ENCODE peak calls at places on chromosome 13, in four cellular contexts. One of them, this sample, is unnamed.

GRCh38 chr13:83536153-83536552 is 346.1 kb downstream of the SLITRK1 start:
- DNase-seq in spleen: no peak
- DNase-seq in tibial artery: no peak
- DNase-seq in brain microvascular endothelial cell: no peak
- DNase-seq in this sample: no peak

GRCh38 chr13:75480691-75481175 is 1.2 kb downstream of the TBC1D4 start:
- DNase-seq in brain microvascular endothelial cell: no peak
- DNase-seq in spleen: peak; percentile 79
- DNase-seq in tibial artery: peak; percentile 68
- DNase-seq in this sample: peak; percentile 67

GRCh38 chr13:100611678-100612492 is 23.3 kb upstream of the GGACT start:
- DNase-seq in brain microvascular endothelial cell: no peak
- DNase-seq in spleen: no peak
- DNase-seq in tibial artery: no peak
- DNase-seq in this sample: no peak

GRCh38 chr13:27973956-27974662 is 5.0 kb upstream of the CDX2 start:
- DNase-seq in tibial artery: peak; percentile 9
- DNase-seq in brain microvascular endothelial cell: no peak
- DNase-seq in spleen: no peak
- DNase-seq in this sample: no peak

GRCh38 chr13:53439439-53440225 is 411.0 kb downstream of the OLFM4 start:
- DNase-seq in tibial artery: no peak
- DNase-seq in brain microvascular endothelial cell: no peak
- DNase-seq in spleen: no peak
- DNase-seq in this sample: no peak

GRCh38 chr13:79674765-79675515 is 194.0 kb downstream of the NDFIP2 start:
- DNase-seq in spleen: no peak
- DNase-seq in brain microvascular endothelial cell: no peak
- DNase-seq in tibial artery: no peak
- DNase-seq in this sample: no peak

GRCh38 chr13:72781461-72782439 is at the start of the genes DIS3 and PIBF1:
- DNase-seq in tibial artery: peak; percentile 98
- DNase-seq in brain microvascular endothelial cell: peak; percentile 99
- DNase-seq in spleen: peak; percentile 99
- DNase-seq in this sample: peak; percentile 98

GRCh38 chr13:34435338-34435737 is 506.7 kb upstream of the NBEA start:
- DNase-seq in brain microvascular endothelial cell: peak; percentile 56
- DNase-seq in spleen: no peak
- DNase-seq in tibial artery: no peak
- DNase-seq in this sample: no peak

GRCh38 chr13:33194820-33195692 is 90.5 kb downstream of the STARD13 start:
- DNase-seq in brain microvascular endothelial cell: peak; percentile 99
- DNase-seq in tibial artery: no peak
- DNase-seq in spleen: no peak
- DNase-seq in this sample: no peak

GRCh38 chr13:112812306-112813034 is 122.6 kb downstream of the ATP11A start:
- DNase-seq in brain microvascular endothelial cell: no peak
- DNase-seq in tibial artery: peak; percentile 48
- DNase-seq in spleen: no peak
- DNase-seq in this sample: peak; percentile 55

GRCh38 chr13:103178986-103179695 is 112.9 kb upstream of the SLC10A2 start:
- DNase-seq in spleen: no peak
- DNase-seq in brain microvascular endothelial cell: no peak
- DNase-seq in tibial artery: no peak
- DNase-seq in this sample: no peak

GRCh38 chr13:42580644-42581043 is 6.7 kb downstream of the TNFSF11 start:
- DNase-seq in spleen: no peak
- DNase-seq in brain microvascular endothelial cell: no peak
- DNase-seq in tibial artery: no peak
- DNase-seq in this sample: no peak

GRCh38 chr13:37136187-37136586 is 30.7 kb upstream of the CSNK1A1L start:
- DNase-seq in tibial artery: no peak
- DNase-seq in brain microvascular endothelial cell: no peak
- DNase-seq in spleen: no peak
- DNase-seq in this sample: no peak
- H3K27ac ChIP-seq in tibial artery: no peak overlapping the region
- H3K27ac ChIP-seq in brain microvascular endothelial cell: peak overlapping the region; percentile 93
- H3K27ac ChIP-seq in spleen: no peak overlapping the region
- H3K27ac ChIP-seq in this sample: no peak overlapping the region

GRCh38 chr13:110932588-110932987 is 17.7 kb upstream of the ANKRD10 start:
- DNase-seq in spleen: no peak
- DNase-seq in tibial artery: no peak
- DNase-seq in brain microvascular endothelial cell: no peak
- DNase-seq in this sample: no peak

GRCh38 chr13:110942248-110942981 is 27.5 kb upstream of the ANKRD10 start:
- DNase-seq in tibial artery: no peak
- DNase-seq in brain microvascular endothelial cell: no peak
- DNase-seq in spleen: no peak
- DNase-seq in this sample: no peak

GRCh38 chr13:110937511-110938303 is 22.8 kb upstream of the ANKRD10 start:
- DNase-seq in brain microvascular endothelial cell: no peak
- DNase-seq in tibial artery: no peak
- DNase-seq in spleen: no peak
- DNase-seq in this sample: no peak

GRCh38 chr13:110938662-110939421 is 24.0 kb upstream of the ANKRD10 start:
- DNase-seq in spleen: no peak
- DNase-seq in brain microvascular endothelial cell: no peak
- DNase-seq in tibial artery: no peak
- DNase-seq in this sample: no peak

GRCh38 chr13:110936519-110936918 is 21.6 kb upstream of the ANKRD10 start:
- DNase-seq in brain microvascular endothelial cell: no peak
- DNase-seq in spleen: no peak
- DNase-seq in tibial artery: no peak
- DNase-seq in this sample: no peak
- H3K27me3 ChIP-seq in brain microvascular endothelial cell: no peaks in the 10 kb centered on the region
- H3K27me3 ChIP-seq in spleen: no peaks in the 10 kb centered on the region
- H3K27me3 ChIP-seq in tibial artery: peaks cover 1% of the 10 kb centered on the region
- H3K27me3 ChIP-seq in this sample: no peaks in the 10 kb centered on the region

GRCh38 chr13:43985437-43986051 is 105.8 kb downstream of the LACC1 start:
- DNase-seq in brain microvascular endothelial cell: no peak
- DNase-seq in spleen: no peak
- DNase-seq in tibial artery: no peak
- DNase-seq in this sample: no peak
- H3K27ac ChIP-seq in brain microvascular endothelial cell: no peak overlapping the region
- H3K27ac ChIP-seq in spleen: no peak overlapping the region
- H3K27ac ChIP-seq in tibial artery: no peak overlapping the region
- H3K27ac ChIP-seq in this sample: no peak overlapping the region

DNA sequence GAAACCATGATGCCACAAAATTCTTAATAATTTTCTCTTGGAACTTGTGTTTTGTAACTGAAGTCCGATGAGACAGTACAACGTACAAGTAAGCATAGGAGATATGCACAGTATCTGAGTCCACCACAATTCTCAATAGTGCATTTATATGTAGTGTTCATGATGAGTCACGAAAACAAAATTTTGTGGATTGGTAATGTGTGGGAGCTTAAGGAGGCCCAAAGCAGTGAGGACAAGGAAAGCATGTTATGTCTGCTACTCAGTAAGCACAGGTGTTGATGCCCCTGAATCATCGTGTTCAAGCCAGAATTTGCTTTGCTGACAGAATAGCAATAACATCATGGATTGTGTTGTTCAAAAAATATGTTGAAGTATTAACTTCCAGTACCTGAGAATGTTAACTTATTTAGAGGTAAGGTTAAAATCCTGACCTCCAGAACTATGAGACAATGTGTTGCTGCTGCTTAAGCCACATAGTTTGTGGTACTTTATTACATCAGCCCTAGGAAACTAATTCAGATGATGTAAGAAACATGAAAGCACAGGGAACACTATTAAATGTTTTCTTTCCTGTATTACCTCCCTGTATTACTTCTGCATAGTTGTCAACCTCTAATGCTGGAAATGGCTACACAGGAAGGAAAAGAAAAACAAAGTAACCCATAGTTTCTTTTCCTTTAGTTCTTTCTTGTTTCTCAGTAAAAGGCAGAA is 201.3 kb downstream of the SLITRK6 start:
- DNase-seq in tibial artery: no peak
- DNase-seq in spleen: no peak
- DNase-seq in brain microvascular endothelial cell: no peak
- DNase-seq in this sample: no peak
- H3K27me3 ChIP-seq in tibial artery: no peaks in the 10 kb centered on the region
- H3K27me3 ChIP-seq in spleen: no peaks in the 10 kb centered on the region
- H3K27me3 ChIP-seq in brain microvascular endothelial cell: no peaks in the 10 kb centered on the region
- H3K27me3 ChIP-seq in this sample: no peaks in the 10 kb centered on the region

GRCh38 chr13:25901460-25902376 is 150.1 kb downstream of the SHISA2 start:
- DNase-seq in spleen: no peak
- DNase-seq in tibial artery: no peak
- DNase-seq in brain microvascular endothelial cell: peak; percentile 97
- DNase-seq in this sample: no peak
- H3K27ac ChIP-seq in spleen: no peak overlapping the region
- H3K27ac ChIP-seq in tibial artery: no peak overlapping the region
- H3K27ac ChIP-seq in brain microvascular endothelial cell: peak overlapping the region; percentile 86
- H3K27ac ChIP-seq in this sample: no peak overlapping the region

GRCh38 chr13:31110169-31110568 is 51.5 kb downstream of the HSPH1 start:
- DNase-seq in tibial artery: no peak
- DNase-seq in spleen: no peak
- DNase-seq in brain microvascular endothelial cell: no peak
- DNase-seq in this sample: no peak

GRCh38 chr13:31107109-31107508 is 54.6 kb downstream of the HSPH1 start:
- DNase-seq in spleen: no peak
- DNase-seq in brain microvascular endothelial cell: no peak
- DNase-seq in tibial artery: no peak
- DNase-seq in this sample: no peak

GRCh38 chr13:31110617-31111016 is 51.1 kb downstream of the HSPH1 start:
- DNase-seq in tibial artery: peak; percentile 75
- DNase-seq in spleen: no peak
- DNase-seq in brain microvascular endothelial cell: no peak
- DNase-seq in this sample: no peak

GRCh38 chr13:31114641-31115040 is 47.1 kb downstream of the HSPH1 start:
- DNase-seq in tibial artery: no peak
- DNase-seq in spleen: no peak
- DNase-seq in brain microvascular endothelial cell: no peak
- DNase-seq in this sample: no peak

GRCh38 chr13:31111136-31111535 is 50.6 kb downstream of the HSPH1 start:
- DNase-seq in brain microvascular endothelial cell: peak; percentile 7
- DNase-seq in spleen: no peak
- DNase-seq in tibial artery: no peak
- DNase-seq in this sample: no peak
- H3K27me3 ChIP-seq in brain microvascular endothelial cell: peaks cover 15% of the 10 kb centered on the region
- H3K27me3 ChIP-seq in spleen: no peaks in the 10 kb centered on the region
- H3K27me3 ChIP-seq in tibial artery: peaks cover 12% of the 10 kb centered on the region
- H3K27me3 ChIP-seq in this sample: no peaks in the 10 kb centered on the region

DNA sequence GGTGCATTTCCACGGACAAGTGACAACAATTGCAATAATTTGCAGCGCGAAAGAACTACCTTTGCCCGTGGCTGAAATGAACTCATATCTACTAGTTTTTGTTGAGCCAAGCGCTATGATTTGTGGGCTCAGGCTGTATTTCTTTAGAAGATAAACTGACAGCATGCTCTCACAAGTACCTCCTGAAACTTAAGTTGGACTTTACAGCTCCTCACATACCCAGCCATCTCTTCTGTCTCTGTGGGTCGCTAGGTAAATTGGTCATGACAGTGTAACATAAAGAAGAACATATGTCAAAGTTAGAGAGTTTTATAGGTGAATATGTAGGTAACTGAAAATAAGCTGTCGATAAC is 839 bp downstream of the COG6 start:
- DNase-seq in brain microvascular endothelial cell: no peak
- DNase-seq in tibial artery: no peak
- DNase-seq in spleen: no peak
- DNase-seq in this sample: no peak
- H3K27ac ChIP-seq in brain microvascular endothelial cell: no peak overlapping the region
- H3K27ac ChIP-seq in tibial artery: peak overlapping the region; percentile 84
- H3K27ac ChIP-seq in spleen: peak overlapping the region; percentile 87
- H3K27ac ChIP-seq in this sample: peak overlapping the region; percentile 76

GRCh38 chr13:50129065-50129922 is 114.0 kb downstream of the KCNRG start:
- DNase-seq in brain microvascular endothelial cell: no peak
- DNase-seq in tibial artery: peak; percentile 75
- DNase-seq in spleen: peak; percentile 80
- DNase-seq in this sample: no peak
- H3K27me3 ChIP-seq in brain microvascular endothelial cell: no peaks in the 10 kb centered on the region
- H3K27me3 ChIP-seq in tibial artery: peaks cover 15% of the 10 kb centered on the region
- H3K27me3 ChIP-seq in spleen: peaks cover 56% of the 10 kb centered on the region
- H3K27me3 ChIP-seq in this sample: peaks cover 41% of the 10 kb centered on the region

GRCh38 chr13:46134494-46134893 is 29.7 kb upstream of the CPB2 start:
- DNase-seq in tibial artery: no peak
- DNase-seq in brain microvascular endothelial cell: no peak
- DNase-seq in spleen: no peak
- DNase-seq in this sample: no peak
- H3K27ac ChIP-seq in tibial artery: no peak overlapping the region
- H3K27ac ChIP-seq in brain microvascular endothelial cell: no peak overlapping the region
- H3K27ac ChIP-seq in spleen: peak overlapping the region; percentile 22
- H3K27ac ChIP-seq in this sample: no peak overlapping the region